ENCODE peak calls at places on chromosomes 16 and 17, in five cellular contexts. J, L, H, D and F are unnamed samples.

GRCh38 chr17:45372325-45372869 is 55.6 kb upstream of the MAP3K14 start:
- DNase-seq in J (no peak), L (no peak), H (no peak), D (no peak), F (no peak)

GRCh38 chr16:84319146-84319760 is 24.6 kb downstream of the WFDC1 start:
- DNase-seq in J (no peak), L (no peak), H (no peak), D (no peak), F (no peak)

GRCh38 chr17:705863-706262 is 8.8 kb downstream of the VPS53 start:
- DNase-seq in J (no peak), L (no peak), H (no peak), D (peak), F (no peak)

GRCh38 chr17:43020030-43020621 is 2.1 kb downstream of the VAT1 start:
- DNase-seq in J (no peak), L (no peak), H (no peak), D (no peak), F (no peak)

GRCh38 chr16:12406840-12407690 is 396.6 kb downstream of the CPPED1 start:
- DNase-seq in J (no peak), L (no peak), H (no peak), D (no peak), F (no peak)

GRCh38 chr17:58415371-58416055 is 1.8 kb downstream of the RNF43 start:
- DNase-seq in J (no peak), L (no peak), H (no peak), D (peak), F (no peak)

GRCh38 chr17:305090-305976 is 47.3 kb downstream of the RPH3AL start:
- DNase-seq in J (no peak), L (no peak), H (no peak), D (peak), F (no peak)

GRCh38 chr16:54812229-54812628 is 118.4 kb upstream of the IRX5 start:
- DNase-seq in J (no peak), L (no peak), H (no peak), D (no peak), F (no peak)

GRCh38 chr16:9003322-9003721 is 39.6 kb upstream of the USP7 start:
- DNase-seq in J (no peak), L (no peak), H (no peak), D (peak), F (no peak)

GRCh38 chr17:76204277-76204676 is 36.0 kb downstream of the RNF157 start:
- DNase-seq in J (peak), L (no peak), H (no peak), D (no peak), F (no peak)

GRCh38 chr17:6643460-6644125 is 2.7 kb downstream of the TXNDC17 start:
- DNase-seq in J (no peak), L (no peak), H (no peak), D (no peak), F (no peak)

GRCh38 chr16:84650062-84650991 is 2.0 kb downstream of the KLHL36 start:
- DNase-seq in J (peak), L (no peak), H (no peak), D (no peak), F (no peak)

GRCh38 chr16:50067290-50067853 is 1.6 kb downstream of the HEATR3 start:
- DNase-seq in J (peak), L (peak), H (peak), D (no peak), F (peak)

GRCh38 chr16:27959914-27960313 is 103.6 kb downstream of the GSG1L start:
- DNase-seq in J (no peak), L (no peak), H (no peak), D (no peak), F (no peak)

GRCh38 chr16:53053967-53054669 is 673 bp upstream of the CHD9 start:
- DNase-seq in J (no peak), L (peak), H (no peak), D (peak), F (peak)

GRCh38 chr17:27296427-27296979 is 2.6 kb downstream of the WSB1 start:
- DNase-seq in J (no peak), L (no peak), H (no peak), D (no peak), F (no peak)

GRCh38 chr17:77288115-77288619 is 147.4 kb downstream of the SEC14L1 start:
- DNase-seq in J (no peak), L (no peak), H (no peak), D (no peak), F (no peak)

GRCh38 chr16:28821874-28822519 is 802 bp upstream of the ATXN2L start:
- DNase-seq in J (no peak), L (peak), H (no peak), D (no peak), F (no peak)

GRCh38 chr17:47811709-47812108 is 9.9 kb downstream of the OSBPL7 start:
- DNase-seq in J (no peak), L (no peak), H (no peak), D (no peak), F (no peak)

GRCh38 chr17:44223574-44224046 is 4.1 kb upstream of the UBTF start:
- DNase-seq in J (no peak), L (no peak), H (no peak), D (no peak), F (no peak)

GRCh38 chr17:39617446-39618251 is 9.1 kb upstream of the PPP1R1B start:
- DNase-seq in J (no peak), L (peak), H (no peak), D (peak), F (no peak)

GRCh38 chr17:78026381-78026780 is 67.9 kb downstream of the TNRC6C start:
- DNase-seq in J (no peak), L (no peak), H (no peak), D (no peak), F (no peak)

GRCh38 chr17:48544356-48545021 is 420 bp downstream of the HOXB2 start:
- DNase-seq in J (no peak), L (no peak), H (no peak), D (peak), F (no peak)

GRCh38 chr17:50467114-50467854 is 1.4 kb downstream of the CHAD start:
- DNase-seq in J (no peak), L (no peak), H (no peak), D (no peak), F (no peak)

GRCh38 chr17:39152134-39152884 is 872 bp upstream of the PLXDC1 start:
- DNase-seq in J (no peak), L (no peak), H (peak), D (no peak), F (no peak)

DNA sequence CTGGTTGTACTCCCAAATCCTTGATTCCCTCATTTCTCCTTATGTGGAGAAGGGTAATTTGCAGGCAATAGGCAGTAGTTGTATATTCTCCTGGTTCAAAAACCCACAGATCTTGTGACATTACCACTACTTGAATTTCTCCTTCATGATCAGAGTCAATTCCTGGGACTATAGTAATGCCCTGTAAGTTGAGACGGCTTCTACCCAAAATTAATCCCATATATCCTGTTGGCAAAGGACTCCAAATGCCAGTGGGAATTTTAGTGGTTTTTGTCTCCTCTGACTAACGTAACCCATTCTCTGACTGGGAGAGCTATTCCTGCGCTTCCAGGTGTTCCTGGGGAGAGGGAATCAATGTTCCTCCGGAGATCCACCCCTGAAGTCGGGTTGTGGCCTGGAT is 11.6 kb upstream of the ZNF689 start:
- DNase-seq in J (no peak), L (no peak), H (no peak), D (no peak), F (no peak)
- H3K4me3 ChIP-seq in J (no peak), L (no peak), H (no peak), D (no peak), F (no peak)

GRCh38 chr16:89191901-89192184 is 8.5 kb downstream of the SLC22A31 start:
- DNase-seq in J (no peak), L (no peak), H (no peak), D (no peak), F (no peak)
- H3K4me3 ChIP-seq in J (peak), L (peak), H (peak), D (peak), F (peak)

DNA sequence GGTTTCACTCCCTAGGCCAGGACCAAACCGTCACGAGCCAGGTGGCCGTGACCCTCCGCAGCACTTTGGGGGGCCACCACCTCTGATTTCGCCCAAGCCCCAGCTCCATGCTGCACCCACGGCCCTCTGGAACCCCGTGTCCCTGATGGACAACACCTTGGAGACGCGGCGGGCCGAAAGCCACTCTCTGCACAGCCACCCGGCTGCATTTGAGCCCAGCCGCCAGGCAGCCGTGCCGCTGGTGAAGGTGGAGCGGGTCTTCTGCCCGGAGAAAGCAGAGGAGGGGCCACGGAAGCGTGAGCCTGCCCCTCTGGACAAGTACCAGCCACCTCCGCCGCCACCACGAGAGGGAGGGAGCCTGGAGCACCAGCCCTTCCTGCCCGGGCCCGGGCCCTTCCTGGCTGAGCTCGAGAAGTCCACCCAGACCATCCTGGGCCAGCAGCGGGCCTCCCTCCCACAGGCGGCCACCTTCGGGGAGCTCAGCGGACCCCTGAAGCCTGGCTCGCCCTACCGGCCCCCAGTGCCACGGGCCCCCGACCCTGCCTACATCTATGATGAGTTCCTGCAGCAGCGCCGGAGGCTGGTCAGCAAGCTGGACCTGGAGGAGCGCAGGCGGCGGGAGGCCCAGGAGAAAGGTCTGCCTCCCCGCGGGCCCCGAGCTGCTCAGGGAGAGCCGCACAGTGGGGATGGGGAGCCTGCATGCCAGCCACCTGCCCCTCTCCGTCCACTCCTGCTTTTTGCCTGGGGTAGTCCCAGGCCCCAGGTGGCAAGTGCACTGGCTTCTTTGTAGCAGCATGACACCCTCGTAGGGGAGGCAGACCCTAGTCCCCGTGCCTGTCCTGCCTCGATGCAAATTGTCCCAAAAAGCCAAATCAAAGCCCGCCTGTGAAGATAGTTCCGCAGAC is 27.4 kb downstream of the GINS2 start:
- DNase-seq in J (no peak), L (no peak), H (no peak), D (no peak), F (no peak)
- H3K4me3 ChIP-seq in J (no peak), L (no peak), H (no peak), D (no peak), F (no peak)

DNA sequence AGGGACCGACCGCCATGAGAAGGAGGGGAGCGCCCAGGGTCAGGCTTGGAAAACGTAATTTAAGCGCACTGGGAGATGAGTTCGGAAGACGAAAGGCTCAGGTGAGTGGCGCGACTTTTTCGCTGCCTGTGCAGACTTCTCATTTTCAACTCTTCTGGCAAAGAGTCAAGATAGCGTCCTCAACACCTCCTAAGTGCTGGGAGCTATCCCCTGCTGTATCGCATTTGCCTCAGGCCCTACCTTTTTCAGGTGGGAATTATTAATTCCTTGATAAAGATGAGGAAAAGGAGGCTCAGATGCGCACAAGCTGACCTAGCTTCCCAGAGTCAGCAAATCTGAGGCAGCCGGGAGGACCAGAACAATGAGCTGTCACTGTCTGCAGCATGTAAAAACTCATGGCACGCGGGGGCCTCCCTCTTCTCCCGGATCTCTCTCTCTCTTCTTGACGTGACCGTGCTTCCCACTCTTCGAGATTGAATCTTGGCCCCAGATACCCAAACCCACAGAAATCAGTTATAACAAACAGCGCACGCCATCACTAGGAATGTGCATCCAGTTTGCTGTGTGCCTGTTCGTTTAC is 496 bp upstream of the ADAMTS18 start:
- DNase-seq in J (no peak), L (no peak), H (peak), D (no peak), F (no peak)
- H3K4me3 ChIP-seq in J (no peak), L (no peak), H (no peak), D (no peak), F (no peak)

GRCh38 chr16:15690296-15690695 is 40.3 kb downstream of the NDE1 start:
- DNase-seq in J (no peak), L (no peak), H (no peak), D (no peak), F (no peak)

GRCh38 chr16:15691046-15691445 is 41.0 kb downstream of the NDE1 start:
- DNase-seq in J (no peak), L (no peak), H (no peak), D (no peak), F (no peak)

GRCh38 chr16:15699819-15700218 is 49.8 kb downstream of the NDE1 start:
- DNase-seq in J (no peak), L (no peak), H (no peak), D (no peak), F (no peak)

GRCh38 chr16:15689290-15689689 is 39.2 kb downstream of the NDE1 start:
- DNase-seq in J (no peak), L (no peak), H (no peak), D (no peak), F (no peak)

GRCh38 chr16:15694499-15694898 is 44.5 kb downstream of the NDE1 start:
- DNase-seq in J (no peak), L (no peak), H (no peak), D (no peak), F (no peak)
- H3K4me3 ChIP-seq in J (no peak), L (no peak), H (no peak), D (no peak), F (no peak)